ENCODE peak calls at places on chromosomes 7 and 10, in ten cellular contexts. U, D, N, I, K, H, W, A, G and Z are unnamed samples.

GRCh38 chr10:91883549-91884542 is 25.4 kb downstream of the FGFBP3 start:
- DNase-seq in U (no peak), D (peak), N (no peak), I (no peak), K (peak), H (no peak), W (peak), A (peak), G (no peak), Z (no peak)

GRCh38 chr7:68512466-68512865 is 1085.8 kb upstream of the AUTS2 start:
- DNase-seq in U (no peak), D (no peak), N (no peak), I (no peak), K (no peak), H (no peak), W (no peak), A (no peak), G (no peak), Z (no peak)

GRCh38 chr10:22002531-22003110 is 909 bp downstream of the DNAJC1 start:
- DNase-seq in U (no peak), D (no peak), N (peak), I (peak), K (peak), H (peak), W (peak), A (no peak), G (no peak), Z (no peak)

GRCh38 chr10:30359373-30360206 is 10.5 kb upstream of the MTPAP start:
- DNase-seq in U (peak), D (peak), N (no peak), I (peak), K (peak), H (peak), W (no peak), A (peak), G (peak), Z (no peak)

GRCh38 chr7:137978464-137979237 is 23.2 kb downstream of the CREB3L2 start:
- DNase-seq in U (no peak), D (peak), N (no peak), I (no peak), K (no peak), H (no peak), W (peak), A (no peak), G (no peak), Z (peak)

GRCh38 chr10:124213881-124214523 is 120.6 kb upstream of the CHST15 start:
- DNase-seq in U (no peak), D (no peak), N (no peak), I (no peak), K (no peak), H (no peak), W (no peak), A (no peak), G (no peak), Z (no peak)

GRCh38 chr10:71268247-71268691 is 50.8 kb upstream of the SLC29A3 start:
- DNase-seq in U (no peak), D (no peak), N (no peak), I (no peak), K (peak), H (no peak), W (no peak), A (peak), G (no peak), Z (no peak)

GRCh38 chr7:884191-885003 is 8.0 kb downstream of the GET4 start:
- DNase-seq in U (no peak), D (peak), N (no peak), I (no peak), K (no peak), H (no peak), W (no peak), A (no peak), G (no peak), Z (no peak)

GRCh38 chr10:102635377-102635776 is 8.9 kb upstream of the TRIM8 start:
- DNase-seq in U (no peak), D (no peak), N (no peak), I (no peak), K (no peak), H (no peak), W (no peak), A (no peak), G (no peak), Z (no peak)

GRCh38 chr7:141354251-141354650 is 197.0 kb upstream of the AGK start:
- DNase-seq in U (no peak), D (no peak), N (no peak), I (no peak), K (no peak), H (no peak), W (peak), A (no peak), G (no peak), Z (no peak)

GRCh38 chr7:141460781-141461715 is 90.2 kb upstream of the AGK start:
- DNase-seq in U (no peak), D (no peak), N (no peak), I (no peak), K (peak), H (no peak), W (no peak), A (no peak), G (no peak), Z (no peak)

GRCh38 chr7:34299066-34299465 is 359.0 kb upstream of the NPSR1 start:
- DNase-seq in U (no peak), D (no peak), N (no peak), I (no peak), K (no peak), H (no peak), W (no peak), A (no peak), G (no peak), Z (no peak)

GRCh38 chr10:43228783-43229207 is 38.1 kb downstream of the RASGEF1A start:
- DNase-seq in U (no peak), D (no peak), N (no peak), I (no peak), K (no peak), H (no peak), W (no peak), A (no peak), G (no peak), Z (no peak)

GRCh38 chr7:122068999-122069398 is 75.0 kb downstream of the AASS start:
- DNase-seq in U (no peak), D (no peak), N (no peak), I (no peak), K (no peak), H (no peak), W (no peak), A (no peak), G (no peak), Z (no peak)